ENCODE peak calls at places on chromosome 9, in seven cellular contexts. One of them, this sample, is unnamed.

GRCh38 chr9:16318516-16319060 is 551.9 kb downstream of the BNC2 start:
- DNase-seq in SK-N-SH: no peak
- DNase-seq in GM23338: no peak
- DNase-seq in HCT116: no peak
- DNase-seq in GM12878: no peak
- DNase-seq in HepG2: no peak
- DNase-seq in K562: no peak
- DNase-seq in this sample: no peak

GRCh38 chr9:133823189-133824105 is 85.3 kb upstream of the SARDH start:
- DNase-seq in SK-N-SH: no peak
- DNase-seq in HepG2: no peak
- DNase-seq in HCT116: no peak
- DNase-seq in K562: no peak
- DNase-seq in GM12878: peak
- DNase-seq in GM23338: no peak
- DNase-seq in this sample: no peak

GRCh38 chr9:37262410-37262809 is 142.0 kb downstream of the ZCCHC7 start:
- DNase-seq in SK-N-SH: peak
- DNase-seq in HCT116: no peak
- DNase-seq in GM12878: no peak
- DNase-seq in GM23338: peak
- DNase-seq in K562: no peak
- DNase-seq in HepG2: no peak
- DNase-seq in this sample: no peak

GRCh38 chr9:38423939-38424843 is at the start of gene IGFBPL1:
- DNase-seq in GM12878: no peak
- DNase-seq in HCT116: no peak
- DNase-seq in GM23338: peak
- DNase-seq in HepG2: no peak
- DNase-seq in SK-N-SH: peak
- DNase-seq in K562: peak
- DNase-seq in this sample: no peak

GRCh38 chr9:122346478-122347347 is 24.1 kb upstream of the PTGS1 start:
- DNase-seq in SK-N-SH: peak
- DNase-seq in GM23338: peak
- DNase-seq in GM12878: no peak
- DNase-seq in HepG2: peak
- DNase-seq in K562: no peak
- DNase-seq in HCT116: no peak
- DNase-seq in this sample: no peak

GRCh38 chr9:83623634-83623991 is 670 bp downstream of the IDNK start:
- DNase-seq in K562: no peak
- DNase-seq in GM23338: no peak
- DNase-seq in HepG2: peak
- DNase-seq in GM12878: no peak
- DNase-seq in SK-N-SH: no peak
- DNase-seq in HCT116: no peak
- DNase-seq in this sample: no peak

GRCh38 chr9:96236854-96237545 is 65.0 kb downstream of the HSD17B3 start:
- DNase-seq in HCT116: no peak
- DNase-seq in SK-N-SH: no peak
- DNase-seq in GM12878: no peak
- DNase-seq in K562: no peak
- DNase-seq in HepG2: no peak
- DNase-seq in GM23338: no peak
- DNase-seq in this sample: no peak

GRCh38 chr9:95791695-95792094 is 83.8 kb upstream of the ERCC6L2 start:
- DNase-seq in GM12878: no peak
- DNase-seq in HepG2: no peak
- DNase-seq in GM23338: no peak
- DNase-seq in SK-N-SH: no peak
- DNase-seq in K562: no peak
- DNase-seq in HCT116: no peak
- DNase-seq in this sample: no peak

GRCh38 chr9:122392714-122393113 is 21.9 kb downstream of the PTGS1 start:
- DNase-seq in HepG2: no peak
- DNase-seq in HCT116: no peak
- DNase-seq in GM12878: no peak
- DNase-seq in GM23338: no peak
- DNase-seq in SK-N-SH: no peak
- DNase-seq in K562: no peak
- DNase-seq in this sample: no peak

GRCh38 chr9:1460143-1460769 is 410.1 kb downstream of the DMRT2 start:
- DNase-seq in SK-N-SH: peak
- DNase-seq in HepG2: peak
- DNase-seq in GM12878: peak
- DNase-seq in K562: no peak
- DNase-seq in GM23338: peak
- DNase-seq in HCT116: no peak
- DNase-seq in this sample: no peak

GRCh38 chr9:124474151-124474550 is 23.9 kb downstream of the ADGRD2 start:
- DNase-seq in HCT116: no peak
- DNase-seq in GM23338: no peak
- DNase-seq in HepG2: no peak
- DNase-seq in GM12878: no peak
- DNase-seq in K562: no peak
- DNase-seq in SK-N-SH: no peak
- DNase-seq in this sample: no peak

GRCh38 chr9:128882677-128883590 is 1.0 kb downstream of the LRRC8A start:
- DNase-seq in GM23338: no peak
- DNase-seq in HCT116: no peak
- DNase-seq in K562: peak
- DNase-seq in HepG2: peak
- DNase-seq in GM12878: no peak
- DNase-seq in SK-N-SH: peak
- DNase-seq in this sample: no peak

GRCh38 chr9:82206946-82207345 is 218.4 kb downstream of the SPATA31D1 start:
- DNase-seq in K562: no peak
- DNase-seq in GM12878: no peak
- DNase-seq in GM23338: no peak
- DNase-seq in HCT116: no peak
- DNase-seq in SK-N-SH: no peak
- DNase-seq in HepG2: no peak
- DNase-seq in this sample: no peak

GRCh38 chr9:115414561-115414960 is 296.6 kb upstream of the TNC start:
- DNase-seq in HepG2: no peak
- DNase-seq in GM23338: no peak
- DNase-seq in SK-N-SH: no peak
- DNase-seq in K562: no peak
- DNase-seq in GM12878: no peak
- DNase-seq in HCT116: no peak
- DNase-seq in this sample: no peak

GRCh38 chr9:135012166-135012565 is 75.3 kb upstream of the OLFM1 start:
- DNase-seq in HepG2: no peak
- DNase-seq in K562: no peak
- DNase-seq in GM12878: no peak
- DNase-seq in HCT116: no peak
- DNase-seq in SK-N-SH: no peak
- DNase-seq in GM23338: no peak
- DNase-seq in this sample: no peak

GRCh38 chr9:14846871-14847311 is 63.3 kb downstream of the FREM1 start:
- DNase-seq in SK-N-SH: peak
- DNase-seq in GM23338: peak
- DNase-seq in K562: peak
- DNase-seq in HCT116: peak
- DNase-seq in GM12878: no peak
- DNase-seq in HepG2: peak
- DNase-seq in this sample: no peak

GRCh38 chr9:136206602-136207333 is 1.8 kb upstream of the LHX3 start:
- DNase-seq in HCT116: no peak
- DNase-seq in HepG2: no peak
- DNase-seq in K562: no peak
- DNase-seq in GM12878: no peak
- DNase-seq in GM23338: no peak
- DNase-seq in SK-N-SH: peak
- DNase-seq in this sample: peak

GRCh38 chr9:88578486-88579362 is 43.7 kb downstream of the NXNL2 start:
- DNase-seq in HepG2: peak
- DNase-seq in SK-N-SH: peak
- DNase-seq in K562: peak
- DNase-seq in GM12878: peak
- DNase-seq in HCT116: peak
- DNase-seq in GM23338: peak
- DNase-seq in this sample: peak

GRCh38 chr9:70791936-70792335 is 329.5 kb downstream of the TRPM3 start:
- DNase-seq in SK-N-SH: no peak
- DNase-seq in GM12878: no peak
- DNase-seq in GM23338: no peak
- DNase-seq in HCT116: no peak
- DNase-seq in K562: no peak
- DNase-seq in HepG2: no peak
- DNase-seq in this sample: no peak

GRCh38 chr9:70792796-70793195 is 328.6 kb downstream of the TRPM3 start:
- DNase-seq in SK-N-SH: no peak
- DNase-seq in GM23338: no peak
- DNase-seq in GM12878: no peak
- DNase-seq in HCT116: no peak
- DNase-seq in HepG2: no peak
- DNase-seq in K562: no peak
- DNase-seq in this sample: no peak

GRCh38 chr9:70789086-70789485 is 332.3 kb downstream of the TRPM3 start:
- DNase-seq in GM23338: no peak
- DNase-seq in K562: no peak
- DNase-seq in HepG2: no peak
- DNase-seq in HCT116: no peak
- DNase-seq in SK-N-SH: no peak
- DNase-seq in GM12878: no peak
- DNase-seq in this sample: no peak
- TF ChIP-seq REST in GM23338: no peak
- TF ChIP-seq REST in K562: no peak
- TF ChIP-seq REST in HepG2: no peak
- TF ChIP-seq REST in HCT116: no peak
- TF ChIP-seq REST in SK-N-SH: no peak
- TF ChIP-seq REST in GM12878: no peak
- TF ChIP-seq REST in this sample: no peak

DNA sequence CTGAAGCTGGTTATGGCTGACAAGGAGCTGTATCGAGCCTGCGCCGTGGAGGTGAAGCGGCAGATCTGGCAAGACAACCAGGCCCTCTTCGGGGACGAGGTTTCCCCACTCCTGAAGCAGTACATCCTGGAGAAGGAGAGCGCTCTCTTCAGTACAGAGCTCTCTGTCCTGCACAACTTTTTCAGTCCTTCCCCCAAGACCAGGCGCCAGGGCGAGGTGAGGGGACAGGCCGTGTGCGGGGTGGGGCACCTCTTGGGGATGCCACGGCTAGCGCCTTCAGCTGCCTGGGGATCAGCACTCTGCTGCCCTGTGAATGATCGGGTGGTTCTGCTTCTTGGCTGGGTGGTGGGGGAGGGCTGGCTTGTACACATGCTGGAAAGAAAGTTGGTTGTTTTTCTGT is 1.7 kb downstream of the NELFB start:
- DNase-seq in GM12878: no peak
- DNase-seq in HCT116: no peak
- DNase-seq in K562: no peak
- DNase-seq in GM23338: no peak
- DNase-seq in SK-N-SH: no peak
- DNase-seq in HepG2: no peak
- DNase-seq in this sample: no peak
- H3K4me3 ChIP-seq in GM12878: peak
- H3K4me3 ChIP-seq in HCT116: peak
- H3K4me3 ChIP-seq in K562: no peak
- H3K4me3 ChIP-seq in GM23338: peak
- H3K4me3 ChIP-seq in SK-N-SH: no peak
- H3K4me3 ChIP-seq in HepG2: peak
- H3K4me3 ChIP-seq in this sample: no peak

GRCh38 chr9:86723351-86723750 is 224.0 kb downstream of the GAS1 start:
- DNase-seq in SK-N-SH: no peak
- DNase-seq in GM12878: no peak
- DNase-seq in K562: no peak
- DNase-seq in GM23338: no peak
- DNase-seq in HepG2: no peak
- DNase-seq in HCT116: no peak
- DNase-seq in this sample: no peak
- TF ChIP-seq POLR2AphosphoS5 in SK-N-SH: no peak
- TF ChIP-seq POLR2AphosphoS5 in GM12878: no peak
- TF ChIP-seq POLR2AphosphoS5 in K562: no peak
- TF ChIP-seq POLR2AphosphoS5 in GM23338: no peak
- TF ChIP-seq POLR2AphosphoS5 in HepG2: no peak
- TF ChIP-seq POLR2AphosphoS5 in HCT116: no peak
- TF ChIP-seq POLR2AphosphoS5 in this sample: no peak

GRCh38 chr9:109769250-109769649 is 10.7 kb upstream of the PALM2AKAP2 start:
- DNase-seq in HCT116: no peak
- DNase-seq in HepG2: no peak
- DNase-seq in SK-N-SH: no peak
- DNase-seq in GM23338: no peak
- DNase-seq in K562: no peak
- DNase-seq in GM12878: no peak
- DNase-seq in this sample: no peak

GRCh38 chr9:109767814-109768213 is 12.2 kb upstream of the PALM2AKAP2 start:
- DNase-seq in GM12878: no peak
- DNase-seq in HepG2: no peak
- DNase-seq in GM23338: no peak
- DNase-seq in HCT116: no peak
- DNase-seq in SK-N-SH: no peak
- DNase-seq in K562: no peak
- DNase-seq in this sample: no peak

GRCh38 chr9:109766351-109766750 is 13.6 kb upstream of the PALM2AKAP2 start:
- DNase-seq in GM12878: no peak
- DNase-seq in K562: no peak
- DNase-seq in GM23338: no peak
- DNase-seq in HCT116: no peak
- DNase-seq in HepG2: no peak
- DNase-seq in SK-N-SH: no peak
- DNase-seq in this sample: no peak

GRCh38 chr9:109765821-109766220 is 14.2 kb upstream of the PALM2AKAP2 start:
- DNase-seq in GM23338: no peak
- DNase-seq in HCT116: no peak
- DNase-seq in HepG2: no peak
- DNase-seq in GM12878: no peak
- DNase-seq in SK-N-SH: no peak
- DNase-seq in K562: no peak
- DNase-seq in this sample: no peak

DNA sequence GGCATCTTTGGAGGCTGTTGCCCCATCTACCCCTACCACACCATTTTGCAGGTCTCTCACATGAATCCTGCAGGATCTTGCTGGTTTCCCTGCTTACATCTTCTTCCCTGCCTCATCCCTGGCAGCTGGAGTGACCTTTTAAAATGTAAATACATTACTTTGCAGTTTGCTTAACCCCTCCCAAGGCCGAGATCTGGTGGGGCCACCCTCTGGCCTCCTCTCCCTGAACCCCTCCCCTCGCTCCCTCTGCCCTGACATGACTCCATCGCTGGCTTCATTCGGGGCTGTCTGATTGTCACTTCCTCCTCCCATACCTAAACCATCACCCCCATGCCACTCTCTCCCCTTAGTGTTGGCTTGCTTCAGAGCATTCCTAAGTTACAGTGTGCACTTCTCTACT is 12.6 kb upstream of the PALM2AKAP2 start:
- DNase-seq in HCT116: no peak
- DNase-seq in GM23338: peak
- DNase-seq in HepG2: no peak
- DNase-seq in SK-N-SH: no peak
- DNase-seq in K562: no peak
- DNase-seq in GM12878: no peak
- DNase-seq in this sample: no peak
- TF ChIP-seq REST in HCT116: no peak
- TF ChIP-seq REST in GM23338: no peak
- TF ChIP-seq REST in HepG2: no peak
- TF ChIP-seq REST in SK-N-SH: no peak
- TF ChIP-seq REST in K562: no peak
- TF ChIP-seq REST in GM12878: no peak
- TF ChIP-seq REST in this sample: no peak

This sample was measured in HL-60.